ENCODE peak calls at places on chromosomes 5 and 9, in seven cellular contexts. C is sigmoid colon, R is stomach, T is GM23338, N is HCT116, X is breast epithelium, O is SK-N-SH. Y is an unnamed sample.

GRCh38 chr5:135203593-135204036 is 169.6 kb upstream of the PITX1 start:
- DNase-seq in T (peak), R (no peak), X (no peak), N (no peak), C (no peak), O (no peak), Y (no peak)

GRCh38 chr9:77951369-77951768 is 80.2 kb downstream of the GNAQ start:
- DNase-seq in T (no peak), N (no peak), R (no peak), X (no peak), O (no peak), C (no peak), Y (no peak)

GRCh38 chr5:16894236-16895057 is 41.6 kb downstream of the MYO10 start:
- DNase-seq in N (peak), O (no peak), X (peak), T (peak), R (peak), C (no peak), Y (no peak)

GRCh38 chr9:4489562-4489918 is 728 bp upstream of the SLC1A1 start:
- DNase-seq in T (peak), C (no peak), X (no peak), O (peak), R (peak), N (no peak), Y (no peak)

GRCh38 chr5:106254784-106255183 is 1416.0 kb downstream of the EFNA5 start:
- DNase-seq in N (no peak), T (peak), R (no peak), C (no peak), X (no peak), O (no peak), Y (no peak)

GRCh38 chr5:145479271-145479670 is 355.9 kb downstream of the PRELID2 start:
- DNase-seq in T (peak), R (no peak), X (no peak), N (no peak), C (no peak), O (no peak), Y (no peak)

GRCh38 chr5:16502866-16503265 is 37.3 kb upstream of the ZNF622 start:
- DNase-seq in X (no peak), T (no peak), N (no peak), C (no peak), R (no peak), O (no peak), Y (no peak)

GRCh38 chr9:116002624-116003023 is 151.0 kb upstream of the PAPPA start:
- DNase-seq in N (no peak), C (no peak), O (no peak), T (no peak), R (no peak), X (no peak), Y (no peak)

GRCh38 chr9:112271466-112272098 is 61.8 kb downstream of the PTBP3 start:
- DNase-seq in O (no peak), R (no peak), C (no peak), X (no peak), T (no peak), N (no peak), Y (no peak)

GRCh38 chr5:123036391-123037103 is at the start of gene PPIC:
- DNase-seq in C (peak), N (peak), O (peak), T (peak), X (peak), R (peak), Y (no peak)

GRCh38 chr5:34897646-34898045 is 17.7 kb downstream of the RAD1 start:
- DNase-seq in N (no peak), C (no peak), T (no peak), R (no peak), O (no peak), X (no peak), Y (no peak)

GRCh38 chr9:97324954-97325353 is 17.5 kb downstream of the CCDC180 start:
- DNase-seq in N (no peak), X (no peak), O (no peak), R (no peak), T (no peak), C (no peak), Y (no peak)

GRCh38 chr5:175444060-175444904 is at the start of gene DRD1:
- DNase-seq in R (peak), T (peak), O (peak), C (no peak), X (no peak), N (no peak), Y (no peak)

GRCh38 chr5:90813392-90813791 is 254.8 kb downstream of the ADGRV1 start:
- DNase-seq in R (no peak), C (no peak), X (no peak), T (no peak), O (no peak), N (no peak), Y (no peak)

GRCh38 chr5:137825165-137825564 is 42.5 kb upstream of the MYOT start:
- DNase-seq in C (no peak), N (no peak), R (no peak), T (peak), O (no peak), X (no peak), Y (no peak)

GRCh38 chr5:126938461-126938860 is 91.9 kb downstream of the MARCHF3 start:
- DNase-seq in C (no peak), X (no peak), T (no peak), N (no peak), O (no peak), R (no peak), Y (no peak)

GRCh38 chr5:62127098-62127736 is 178.8 kb upstream of the KIF2A start:
- DNase-seq in N (no peak), R (no peak), X (no peak), O (no peak), T (no peak), C (no peak), Y (no peak)

GRCh38 chr9:93673271-93673843 is 97.0 kb downstream of the PHF2 start:
- DNase-seq in X (peak), N (no peak), T (no peak), O (peak), R (peak), C (peak), Y (no peak)

GRCh38 chr9:121783523-121784507 is 132.4 kb downstream of the DAB2IP start:
- DNase-seq in X (no peak), R (peak), O (no peak), T (peak), N (no peak), C (no peak), Y (no peak)

GRCh38 chr5:54742417-54742889 is 224.9 kb downstream of the SNX18 start:
- DNase-seq in X (no peak), N (no peak), T (peak), O (no peak), R (peak), C (no peak), Y (peak)

GRCh38 chr5:111099058-111099778 is 7.1 kb downstream of the WDR36 start:
- DNase-seq in C (no peak), N (no peak), X (no peak), O (no peak), T (no peak), R (no peak), Y (no peak)

GRCh38 chr9:130939405-130939941 is 426 bp upstream of the FIBCD1 start:
- DNase-seq in T (peak), R (no peak), X (no peak), N (no peak), C (no peak), O (peak), Y (no peak)

GRCh38 chr9:136928591-136928990 is 15.9 kb downstream of the FBXW5 start:
- DNase-seq in C (no peak), O (no peak), N (no peak), R (no peak), X (no peak), T (no peak), Y (no peak)

GRCh38 chr9:711761-712523 is 129.6 kb upstream of the DMRT1 start:
- DNase-seq in N (no peak), T (no peak), C (no peak), O (no peak), R (no peak), X (no peak), Y (no peak)

GRCh38 chr5:153425914-153426313 is 64.6 kb upstream of the GRIA1 start:
- DNase-seq in R (no peak), N (peak), C (no peak), X (no peak), T (peak), O (no peak), Y (no peak)

GRCh38 chr9:125908138-125908537 is 161.0 kb downstream of the PBX3 start:
- DNase-seq in X (no peak), C (no peak), R (no peak), N (no peak), T (peak), O (no peak), Y (no peak)

GRCh38 chr9:126702501-126703329 is 89.0 kb downstream of the LMX1B start:
- DNase-seq in T (peak), O (peak), N (no peak), R (no peak), X (no peak), C (peak), Y (no peak)

GRCh38 chr5:14269395-14269794 is 126.3 kb downstream of the TRIO start:
- DNase-seq in N (no peak), T (peak), O (no peak), X (no peak), R (no peak), C (no peak), Y (no peak)

GRCh38 chr5:120388016-120388781 is 75.9 kb upstream of the PRR16 start:
- DNase-seq in O (no peak), C (no peak), T (no peak), X (no peak), R (no peak), N (no peak), Y (no peak)
- TF ChIP-seq POLR2AphosphoS5 in O (peak), C (peak), T (no peak), X (no peak), R (no peak), N (no peak), Y (peak)

GRCh38 chr9:36152741-36153438 is 16.3 kb upstream of the CCIN start:
- DNase-seq in X (no peak), N (no peak), T (no peak), R (no peak), C (no peak), O (no peak), Y (no peak)

GRCh38 chr9:36154213-36154952 is 14.8 kb upstream of the CCIN start:
- DNase-seq in N (no peak), O (no peak), X (peak), R (no peak), C (peak), T (no peak), Y (no peak)

GRCh38 chr9:36150529-36151305 is 14.2 kb downstream of the GLIPR2 start:
- DNase-seq in R (no peak), C (no peak), X (no peak), N (no peak), O (no peak), T (no peak), Y (no peak)

GRCh38 chr9:36149197-36149596 is 12.7 kb downstream of the GLIPR2 start:
- DNase-seq in T (no peak), C (peak), O (peak), N (no peak), X (no peak), R (no peak), Y (no peak)

DNA sequence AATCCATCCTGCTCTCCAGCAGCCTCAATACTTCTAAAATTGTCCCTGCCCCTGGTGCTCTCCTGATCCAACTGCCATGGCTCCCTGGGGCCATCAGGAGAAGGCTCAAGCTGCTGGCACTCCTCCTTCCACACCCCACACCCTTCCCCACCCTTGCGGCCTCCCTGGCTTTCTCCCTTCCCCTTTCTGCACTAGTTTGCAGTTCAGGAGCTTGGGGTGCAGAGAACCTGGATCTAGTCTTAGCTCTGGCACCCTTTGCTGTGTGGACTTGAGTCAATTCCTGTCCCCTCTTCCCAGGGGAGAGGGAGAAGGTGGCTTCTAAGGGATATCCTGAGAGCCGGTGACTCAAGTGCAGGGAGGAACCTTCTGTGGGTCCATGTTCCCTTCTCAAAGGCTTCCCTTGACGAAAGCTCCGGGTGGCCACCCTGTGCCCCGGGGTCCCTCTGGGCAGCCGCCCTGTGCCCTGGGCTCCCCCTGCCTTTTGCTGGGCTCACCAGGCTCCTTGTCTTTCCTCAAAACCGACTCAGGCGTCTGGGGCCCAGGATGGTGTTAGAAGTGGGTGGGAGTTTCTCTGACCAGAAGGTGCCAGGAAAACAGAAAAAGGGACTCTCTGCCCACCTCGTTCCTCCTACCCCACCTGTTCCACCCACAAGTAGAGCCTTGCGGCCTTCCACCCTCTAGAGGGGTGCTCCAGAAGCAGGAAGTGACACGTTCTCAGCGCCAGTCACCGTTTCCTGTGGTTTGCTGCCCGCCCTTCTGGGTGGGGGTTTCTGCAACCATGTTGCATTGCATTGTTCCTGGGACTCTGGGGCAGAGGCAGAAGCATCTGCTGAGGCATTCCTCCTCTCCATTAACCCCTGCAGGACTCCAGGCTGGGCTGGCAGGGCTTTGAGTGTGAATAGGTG is 15.0 kb downstream of the GLIPR2 start:
- DNase-seq in C (peak), R (peak), N (no peak), X (no peak), O (no peak), T (no peak), Y (no peak)
- H3K4me3 ChIP-seq in C (no peak), R (no peak), N (no peak), X (no peak), O (no peak), T (no peak), Y (no peak)

DNA sequence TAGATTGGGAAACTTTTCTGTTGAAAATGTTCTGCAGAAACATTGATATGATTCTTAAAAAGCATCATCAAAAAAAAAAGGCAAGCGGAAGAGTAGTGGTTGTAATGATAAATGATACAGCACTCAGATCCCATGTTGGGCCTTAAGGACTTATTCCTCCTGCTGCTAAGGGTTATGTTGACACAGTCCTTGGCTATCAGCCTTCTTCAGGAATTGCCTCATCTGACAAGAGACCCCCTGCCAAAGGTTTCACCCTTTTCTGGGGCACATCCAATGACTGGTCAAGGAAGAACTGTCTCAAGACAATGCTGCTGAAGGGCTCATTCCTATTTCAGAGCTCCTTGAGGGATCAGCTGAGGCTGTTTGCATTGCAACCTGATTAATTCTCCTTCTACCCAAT is 44.3 kb upstream of the MAMDC2 start:
- DNase-seq in C (no peak), T (no peak), O (no peak), R (no peak), X (no peak), N (no peak), Y (no peak)
- TF ChIP-seq POLR2AphosphoS5 in C (no peak), T (no peak), O (no peak), R (no peak), X (no peak), N (no peak), Y (no peak)

GRCh38 chr5:74853256-74853655 is 12.9 kb downstream of the FAM169A start:
- DNase-seq in T (no peak), N (no peak), R (no peak), X (no peak), O (no peak), C (no peak), Y (no peak)

GRCh38 chr5:74850016-74850415 is 16.2 kb downstream of the FAM169A start:
- DNase-seq in R (no peak), O (no peak), T (no peak), C (no peak), X (no peak), N (no peak), Y (no peak)

GRCh38 chr5:74848553-74849025 is 17.6 kb downstream of the FAM169A start:
- DNase-seq in O (no peak), T (no peak), R (no peak), X (no peak), C (no peak), N (no peak), Y (no peak)

GRCh38 chr5:74851026-74851425 is 15.2 kb downstream of the FAM169A start:
- DNase-seq in R (no peak), T (no peak), O (no peak), X (no peak), C (no peak), N (no peak), Y (no peak)

DNA sequence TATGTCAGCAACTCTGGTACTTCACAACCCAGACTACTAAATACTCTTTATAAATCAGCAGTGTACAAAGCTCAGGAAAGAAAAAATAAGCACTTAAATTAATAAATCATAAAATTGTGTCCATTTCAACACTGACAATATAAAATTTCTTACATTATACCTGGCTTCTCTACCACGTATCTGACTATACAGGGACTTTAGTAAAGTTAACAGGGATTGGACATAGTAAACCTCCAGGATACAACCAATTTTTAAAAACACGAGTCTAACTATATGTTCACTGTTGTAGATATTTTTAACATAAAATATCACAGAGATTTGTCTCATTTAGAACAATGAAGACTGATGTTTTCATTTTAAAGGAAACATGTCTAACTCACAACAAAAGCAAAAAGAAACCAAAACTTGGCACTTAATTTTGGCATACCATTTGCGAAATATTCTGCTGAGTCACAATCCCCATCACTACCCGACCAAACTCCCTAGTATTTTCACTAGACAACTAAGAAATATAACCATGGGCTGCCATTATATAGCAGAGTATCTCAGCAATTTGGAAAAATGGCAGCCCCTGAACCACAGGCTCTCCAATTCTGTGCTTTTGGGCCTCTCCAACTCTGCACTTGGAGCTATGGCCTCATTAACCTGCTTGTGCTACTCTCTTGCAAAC is 14.4 kb downstream of the FAM169A start:
- DNase-seq in T (no peak), C (no peak), N (no peak), O (no peak), X (no peak), R (no peak), Y (no peak)
- H3K4me3 ChIP-seq in T (no peak), C (no peak), N (no peak), O (no peak), X (peak), R (no peak), Y (peak)

GRCh38 chr5:107367480-107367879 is 303.3 kb downstream of the EFNA5 start:
- DNase-seq in O (no peak), R (no peak), N (no peak), C (no peak), T (no peak), X (no peak), Y (no peak)

GRCh38 chr5:107369622-107370021 is 301.1 kb downstream of the EFNA5 start:
- DNase-seq in X (no peak), C (no peak), O (no peak), T (no peak), R (no peak), N (no peak), Y (no peak)

GRCh38 chr5:107370569-107370968 is 300.2 kb downstream of the EFNA5 start:
- DNase-seq in X (no peak), R (no peak), C (no peak), N (no peak), T (no peak), O (no peak), Y (no peak)

GRCh38 chr5:107367919-107368318 is 302.8 kb downstream of the EFNA5 start:
- DNase-seq in O (no peak), R (no peak), C (no peak), N (no peak), T (peak), X (no peak), Y (no peak)

DNA sequence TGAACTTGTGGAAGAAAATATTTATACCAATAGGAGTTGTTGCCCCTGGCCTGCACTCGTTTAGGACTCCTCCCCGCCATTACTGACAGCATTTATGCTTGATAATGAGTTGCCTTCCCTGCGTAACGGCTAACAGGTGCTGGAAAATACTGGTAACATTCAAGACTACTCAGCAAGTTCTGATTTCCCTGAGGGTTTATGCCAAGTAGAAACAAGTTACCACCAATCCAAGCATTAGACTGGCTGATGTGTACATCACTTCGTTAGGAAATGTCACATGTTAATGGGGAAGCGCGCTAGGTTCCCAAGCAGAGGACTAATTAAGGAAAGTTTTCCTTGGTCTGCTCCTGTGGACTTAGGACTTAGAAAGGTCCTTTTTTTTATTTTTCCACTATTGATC is 302.1 kb downstream of the EFNA5 start:
- DNase-seq in O (no peak), N (no peak), T (no peak), R (no peak), C (no peak), X (no peak), Y (no peak)
- TF ChIP-seq POLR2AphosphoS5 in O (no peak), N (no peak), T (no peak), R (no peak), C (no peak), X (no peak), Y (peak)

GRCh38 chr9:91884153-91884552 is 65.9 kb downstream of the ROR2 start:
- DNase-seq in N (no peak), X (no peak), C (no peak), R (no peak), O (no peak), T (no peak), Y (no peak)

GRCh38 chr9:91886433-91887031 is 63.5 kb downstream of the ROR2 start:
- DNase-seq in N (no peak), O (no peak), R (no peak), C (no peak), T (peak), X (no peak), Y (no peak)

GRCh38 chr9:91884746-91885687 is 65.0 kb downstream of the ROR2 start:
- DNase-seq in X (no peak), N (no peak), T (peak), O (no peak), C (no peak), R (no peak), Y (no peak)

GRCh38 chr9:91883503-91883902 is 66.5 kb downstream of the ROR2 start:
- DNase-seq in R (no peak), O (no peak), T (no peak), C (no peak), X (no peak), N (no peak), Y (no peak)

GRCh38 chr9:91885746-91886432 is 64.1 kb downstream of the ROR2 start:
- DNase-seq in C (no peak), X (no peak), R (no peak), O (no peak), T (no peak), N (no peak), Y (no peak)
- H3K4me3 ChIP-seq in C (no peak), X (peak), R (no peak), O (no peak), T (peak), N (no peak), Y (peak)

GRCh38 chr5:146802945-146803522 is 75.5 kb downstream of the PPP2R2B start:
- DNase-seq in O (no peak), N (no peak), C (no peak), T (no peak), R (no peak), X (no peak), Y (no peak)
- TF ChIP-seq POLR2AphosphoS5 in O (no peak), N (no peak), C (no peak), T (no peak), R (no peak), X (no peak), Y (no peak)

GRCh38 chr5:192691-192969 is 1.3 kb downstream of the LRRC14B start:
- DNase-seq in C (no peak), X (no peak), N (no peak), R (no peak), T (no peak), O (no peak), Y (no peak)
- H3K4me3 ChIP-seq in C (no peak), X (no peak), N (no peak), R (no peak), T (no peak), O (no peak), Y (no peak)

Y was measured in vagina.